ENCODE peak calls at places on chromosomes 13 and 19, in four cellular contexts. S is K562, A is AG04450, C is stomach. Q is an unnamed sample. For H3K9me3, the result is how much of the 10 kb centered on the place peaks cover.

GRCh38 chr13:27053902-27054595 is 117.6 kb downstream of the USP12 start:
- DNase-seq in S (no peak), A (peak), C (no peak), Q (peak)

GRCh38 chr13:23609414-23610186 is 39.4 kb downstream of the TNFRSF19 start:
- DNase-seq in S (no peak), A (peak), C (no peak), Q (no peak)

GRCh38 chr13:47038196-47038595 is 141.3 kb upstream of the HTR2A start:
- DNase-seq in A (no peak), S (no peak), C (no peak), Q (no peak)

GRCh38 chr13:80189889-80190597 is 150.9 kb downstream of the SPRY2 start:
- DNase-seq in C (no peak), A (no peak), S (no peak), Q (no peak)

GRCh38 chr13:20128459-20128927 is 32.4 kb downstream of the GJA3 start:
- DNase-seq in S (no peak), A (no peak), C (peak), Q (no peak)

GRCh38 chr13:21752501-21752900 is 81.6 kb downstream of the FGF9 start:
- DNase-seq in S (no peak), A (no peak), C (no peak), Q (no peak)

GRCh38 chr13:101545521-101545920 is 93.0 kb downstream of the ITGBL1 start:
- DNase-seq in S (no peak), A (no peak), C (no peak), Q (no peak)

GRCh38 chr13:26449063-26449848 is 108.2 kb upstream of the WASF3 start:
- DNase-seq in A (no peak), C (no peak), S (no peak), Q (no peak)

GRCh38 chr19:14774373-14774772 is 4.0 kb downstream of the ADGRE2 start:
- DNase-seq in S (no peak), C (no peak), A (no peak), Q (no peak)

GRCh38 chr19:7292950-7293794 is 1.0 kb downstream of the INSR start:
- DNase-seq in A (no peak), C (peak), S (no peak), Q (no peak)

GRCh38 chr19:11227201-11227886 is 12.1 kb upstream of the ANGPTL8 start:
- DNase-seq in C (no peak), A (no peak), S (peak), Q (no peak)

DNA sequence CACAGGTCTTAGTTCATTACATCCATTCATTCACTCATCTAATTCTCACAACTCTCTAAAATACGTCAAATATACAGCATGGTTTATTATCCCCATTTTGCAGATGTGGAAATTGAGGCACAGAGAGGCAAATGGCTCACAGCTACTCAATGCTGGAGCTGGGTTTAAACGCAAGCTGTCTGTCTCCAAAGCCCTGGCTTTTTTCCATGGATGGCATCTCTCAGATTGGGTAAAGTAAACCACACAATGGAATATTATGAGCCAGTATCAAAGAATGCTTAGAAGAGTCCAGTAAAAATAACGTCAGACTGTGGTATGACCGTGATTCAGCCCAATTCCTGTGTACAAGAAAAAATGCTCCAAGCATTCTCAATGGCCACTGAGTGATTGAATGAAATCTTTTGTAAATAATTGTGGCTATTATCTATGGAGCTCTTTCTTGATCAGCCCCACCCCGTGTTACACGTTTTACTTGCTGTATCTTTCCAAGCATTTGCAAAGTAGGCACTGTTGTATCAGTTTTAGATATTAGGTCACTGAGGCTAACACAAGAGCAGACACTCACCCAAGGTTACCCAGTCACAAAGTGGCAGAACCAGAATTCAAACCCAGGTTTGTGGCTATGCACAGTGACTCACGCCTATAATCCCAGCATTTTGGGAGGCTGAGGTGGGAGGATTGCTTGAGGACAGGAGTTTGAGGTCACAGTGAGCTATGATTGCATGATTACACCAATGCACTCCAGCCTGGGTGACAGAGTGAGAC is 5.5 kb upstream of the ACP7 start:
- DNase-seq in C (no peak), A (peak), S (no peak), Q (peak)
- TF ChIP-seq CTCF in C (no peak), A (no peak), S (no peak), Q (no peak)

GRCh38 chr19:57419439-57419838 is 8.5 kb downstream of the ZNF17 start:
- DNase-seq in A (no peak), S (no peak), C (no peak), Q (no peak)
- H3K9me3 ChIP-seq in A (under half), S (under half), C (half or more), Q (under half)

GRCh38 chr19:42421101-42421500 is 6.1 kb downstream of the LIPE start:
- DNase-seq in S (no peak), A (no peak), C (no peak), Q (no peak)

GRCh38 chr19:42422092-42422575 is 5.1 kb downstream of the LIPE start:
- DNase-seq in A (no peak), C (no peak), S (no peak), Q (no peak)

GRCh38 chr19:42420055-42420544 is 7.1 kb downstream of the LIPE start:
- DNase-seq in A (no peak), C (peak), S (peak), Q (peak)

GRCh38 chr19:42421591-42422031 is 5.6 kb downstream of the LIPE start:
- DNase-seq in A (no peak), S (no peak), C (peak), Q (peak)

GRCh38 chr19:42419309-42419708 is 7.9 kb downstream of the LIPE start:
- DNase-seq in C (no peak), A (no peak), S (no peak), Q (no peak)
- TF ChIP-seq CTCF in C (no peak), A (no peak), S (no peak), Q (no peak)

DNA sequence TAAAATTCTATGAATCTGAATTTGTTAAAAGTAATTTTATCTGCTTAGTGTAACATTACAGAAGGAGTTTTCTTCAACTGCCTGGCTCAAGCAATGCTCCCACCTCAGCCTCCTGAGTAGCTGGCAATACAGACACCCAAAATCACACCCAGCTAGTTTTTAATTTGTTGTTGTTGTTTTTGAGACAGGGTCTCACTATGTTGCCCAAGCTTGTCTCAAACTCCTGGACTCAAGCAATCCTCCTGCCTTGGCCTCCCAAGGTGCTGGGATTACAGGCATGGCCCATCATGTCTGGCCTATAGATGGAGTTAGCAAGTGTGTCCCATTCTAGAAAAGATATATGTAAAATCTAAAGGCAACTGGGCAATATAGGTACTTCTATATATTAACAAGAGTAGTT is 1580.4 kb upstream of the PRR20A start:
- DNase-seq in A (no peak), C (no peak), S (no peak), Q (no peak)
- H3K9me3 ChIP-seq in A (under half), C (under half), S (under half), Q (under half)

GRCh38 chr13:57634829-57635165 is 3.3 kb downstream of the PCDH17 start:
- DNase-seq in A (no peak), C (no peak), S (no peak), Q (no peak)

GRCh38 chr13:57631607-57632275 is at the start of gene PCDH17:
- DNase-seq in A (no peak), S (no peak), C (peak), Q (no peak)

GRCh38 chr13:57632276-57633140 is 964 bp downstream of the PCDH17 start:
- DNase-seq in A (no peak), S (no peak), C (no peak), Q (no peak)

GRCh38 chr13:57633950-57634828 is 2.6 kb downstream of the PCDH17 start:
- DNase-seq in C (no peak), S (no peak), A (no peak), Q (no peak)

GRCh38 chr13:57633141-57633949 is 1.8 kb downstream of the PCDH17 start:
- DNase-seq in S (no peak), C (peak), A (no peak), Q (no peak)
- TF ChIP-seq CTCF in S (no peak), C (no peak), A (no peak), Q (no peak)